ENCODE peak calls at places on chromosomes 5 and 9, in five cellular contexts. One of them, this sample, is unnamed.

GRCh38 chr9:121286973-121287721 is 19.2 kb downstream of the GSN start:
- DNase-seq in OCI-LY7: no peak
- DNase-seq in ovary: peak; percentile 89
- DNase-seq in CD8-positive, alpha-beta T cell: no peak
- DNase-seq in aorta: peak; percentile 92
- DNase-seq in this sample: peak; percentile 82

GRCh38 chr9:38694676-38695075 is 25.3 kb downstream of the FAM240B start:
- DNase-seq in OCI-LY7: no peak
- DNase-seq in ovary: no peak
- DNase-seq in CD8-positive, alpha-beta T cell: no peak
- DNase-seq in aorta: no peak
- DNase-seq in this sample: peak; percentile 35

GRCh38 chr9:89606049-89606481 is 1.3 kb downstream of the GADD45G start:
- DNase-seq in OCI-LY7: no peak
- DNase-seq in ovary: peak; percentile 75
- DNase-seq in CD8-positive, alpha-beta T cell: peak; percentile 36
- DNase-seq in aorta: peak; percentile 92
- DNase-seq in this sample: peak; percentile 88

GRCh38 chr5:1279443-1280151 is 15.3 kb downstream of the TERT start:
- DNase-seq in OCI-LY7: no peak
- DNase-seq in ovary: no peak
- DNase-seq in CD8-positive, alpha-beta T cell: no peak
- DNase-seq in aorta: peak; percentile 68
- DNase-seq in this sample: no peak

GRCh38 chr5:57069115-57069835 is 104.6 kb upstream of the GPBP1 start:
- DNase-seq in OCI-LY7: no peak
- DNase-seq in ovary: no peak
- DNase-seq in CD8-positive, alpha-beta T cell: no peak
- DNase-seq in aorta: no peak
- DNase-seq in this sample: no peak

GRCh38 chr9:89661956-89662717 is 57.3 kb downstream of the GADD45G start:
- DNase-seq in OCI-LY7: no peak
- DNase-seq in ovary: peak; percentile 99
- DNase-seq in CD8-positive, alpha-beta T cell: no peak
- DNase-seq in aorta: peak; percentile 98
- DNase-seq in this sample: peak; percentile 100

GRCh38 chr5:136063778-136064465 is 35.1 kb downstream of the TGFBI start:
- DNase-seq in OCI-LY7: no peak
- DNase-seq in ovary: no peak
- DNase-seq in CD8-positive, alpha-beta T cell: no peak
- DNase-seq in aorta: no peak
- DNase-seq in this sample: no peak

GRCh38 chr9:113403651-113404050 is 2.6 kb upstream of the ALAD start:
- DNase-seq in OCI-LY7: no peak
- DNase-seq in ovary: no peak
- DNase-seq in CD8-positive, alpha-beta T cell: no peak
- DNase-seq in aorta: no peak
- DNase-seq in this sample: no peak

GRCh38 chr9:116189683-116190082 is 36.1 kb downstream of the PAPPA start:
- DNase-seq in OCI-LY7: no peak
- DNase-seq in ovary: no peak
- DNase-seq in CD8-positive, alpha-beta T cell: no peak
- DNase-seq in aorta: no peak
- DNase-seq in this sample: peak; percentile 75

GRCh38 chr5:166768536-166768935 is 1522.9 kb upstream of the WWC1 start:
- DNase-seq in OCI-LY7: no peak
- DNase-seq in ovary: no peak
- DNase-seq in CD8-positive, alpha-beta T cell: no peak
- DNase-seq in aorta: no peak
- DNase-seq in this sample: no peak

GRCh38 chr5:108561416-108562204 is 179.7 kb upstream of the FBXL17 start:
- DNase-seq in OCI-LY7: no peak
- DNase-seq in ovary: no peak
- DNase-seq in CD8-positive, alpha-beta T cell: no peak
- DNase-seq in aorta: no peak
- DNase-seq in this sample: no peak

GRCh38 chr5:97629281-97629680 is 446.2 kb upstream of the RIOK2 start:
- DNase-seq in OCI-LY7: no peak
- DNase-seq in ovary: peak; percentile 38
- DNase-seq in CD8-positive, alpha-beta T cell: no peak
- DNase-seq in aorta: peak; percentile 75
- DNase-seq in this sample: peak; percentile 1

GRCh38 chr5:176589039-176589769 is 20.8 kb downstream of the GPRIN1 start:
- DNase-seq in OCI-LY7: no peak
- DNase-seq in ovary: no peak
- DNase-seq in CD8-positive, alpha-beta T cell: no peak
- DNase-seq in aorta: no peak
- DNase-seq in this sample: no peak

GRCh38 chr5:102617857-102618187 is 119.0 kb upstream of the SLCO6A1 start:
- DNase-seq in OCI-LY7: no peak
- DNase-seq in ovary: no peak
- DNase-seq in CD8-positive, alpha-beta T cell: no peak
- DNase-seq in aorta: no peak
- DNase-seq in this sample: no peak

GRCh38 chr5:120436996-120437395 is 27.1 kb upstream of the PRR16 start:
- DNase-seq in OCI-LY7: no peak
- DNase-seq in ovary: no peak
- DNase-seq in CD8-positive, alpha-beta T cell: no peak
- DNase-seq in aorta: no peak
- DNase-seq in this sample: no peak

GRCh38 chr9:126112135-126112720 is 214.4 kb upstream of the MVB12B start:
- DNase-seq in OCI-LY7: no peak
- DNase-seq in ovary: no peak
- DNase-seq in CD8-positive, alpha-beta T cell: no peak
- DNase-seq in aorta: no peak
- DNase-seq in this sample: no peak

DNA sequence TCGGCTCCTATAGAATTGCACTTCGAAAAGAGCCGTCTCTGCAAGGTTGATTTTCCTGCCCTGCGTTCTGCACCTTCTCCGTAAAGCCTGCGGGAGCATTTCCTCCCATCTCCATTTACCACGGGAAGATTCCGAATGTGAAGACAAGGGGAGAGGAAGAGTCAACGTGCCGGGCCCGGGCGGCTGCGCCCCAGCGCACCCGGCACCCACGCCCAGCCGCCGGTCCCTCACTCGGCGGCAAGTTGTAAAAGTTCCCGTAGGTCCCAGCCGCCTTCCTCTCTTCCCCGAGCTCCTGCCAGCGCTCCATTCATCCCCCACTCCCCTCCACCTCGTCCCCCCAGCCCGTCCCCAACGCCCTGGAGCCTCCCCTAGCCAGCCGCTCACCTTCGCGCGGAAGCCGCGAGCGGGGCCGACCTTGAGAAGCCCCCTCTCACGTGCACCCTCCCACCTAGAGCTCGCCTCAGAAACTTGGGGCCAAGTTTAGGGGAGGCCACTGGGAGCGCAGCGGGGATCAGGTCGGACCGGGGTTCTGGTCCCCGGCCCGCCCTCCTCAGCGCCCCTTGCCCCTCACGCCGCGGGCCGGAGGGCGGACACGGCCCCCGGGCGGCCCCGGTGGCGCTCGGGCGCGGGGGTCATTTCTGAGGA is 387 bp downstream of the BNC2 start:
- DNase-seq in OCI-LY7: no peak
- DNase-seq in ovary: peak; percentile 38
- DNase-seq in CD8-positive, alpha-beta T cell: no peak
- DNase-seq in aorta: no peak
- DNase-seq in this sample: peak; percentile 9
- H3K27ac ChIP-seq in OCI-LY7: no peak overlapping the region
- H3K27ac ChIP-seq in ovary: peak overlapping the region; percentile 93
- H3K27ac ChIP-seq in CD8-positive, alpha-beta T cell: no peak overlapping the region
- H3K27ac ChIP-seq in aorta: no peak overlapping the region
- H3K27ac ChIP-seq in this sample: no peak overlapping the region

GRCh38 chr9:14345586-14346237 is 31.8 kb upstream of the NFIB start:
- DNase-seq in OCI-LY7: no peak
- DNase-seq in ovary: no peak
- DNase-seq in CD8-positive, alpha-beta T cell: no peak
- DNase-seq in aorta: peak; percentile 76
- DNase-seq in this sample: no peak
- H3K4me3 ChIP-seq in OCI-LY7: no peak overlapping the region
- H3K4me3 ChIP-seq in ovary: no peak overlapping the region
- H3K4me3 ChIP-seq in CD8-positive, alpha-beta T cell: no peak overlapping the region
- H3K4me3 ChIP-seq in aorta: no peak overlapping the region
- H3K4me3 ChIP-seq in this sample: no peak overlapping the region

GRCh38 chr9:2634158-2634557 is 12.6 kb downstream of the VLDLR start:
- DNase-seq in OCI-LY7: no peak
- DNase-seq in ovary: no peak
- DNase-seq in CD8-positive, alpha-beta T cell: no peak
- DNase-seq in aorta: no peak
- DNase-seq in this sample: no peak

GRCh38 chr9:2631263-2631662 is 9.7 kb downstream of the VLDLR start:
- DNase-seq in OCI-LY7: no peak
- DNase-seq in ovary: no peak
- DNase-seq in CD8-positive, alpha-beta T cell: no peak
- DNase-seq in aorta: no peak
- DNase-seq in this sample: no peak

GRCh38 chr9:2634818-2635217 is 13.2 kb downstream of the VLDLR start:
- DNase-seq in OCI-LY7: no peak
- DNase-seq in ovary: no peak
- DNase-seq in CD8-positive, alpha-beta T cell: no peak
- DNase-seq in aorta: no peak
- DNase-seq in this sample: no peak

GRCh38 chr9:2628926-2629325 is 7.3 kb downstream of the VLDLR start:
- DNase-seq in OCI-LY7: no peak
- DNase-seq in ovary: no peak
- DNase-seq in CD8-positive, alpha-beta T cell: no peak
- DNase-seq in aorta: no peak
- DNase-seq in this sample: no peak

GRCh38 chr9:2630158-2630557 is 8.6 kb downstream of the VLDLR start:
- DNase-seq in OCI-LY7: no peak
- DNase-seq in ovary: no peak
- DNase-seq in CD8-positive, alpha-beta T cell: no peak
- DNase-seq in aorta: no peak
- DNase-seq in this sample: peak; percentile 12
- H3K27ac ChIP-seq in OCI-LY7: no peak overlapping the region
- H3K27ac ChIP-seq in ovary: no peak overlapping the region
- H3K27ac ChIP-seq in CD8-positive, alpha-beta T cell: no peak overlapping the region
- H3K27ac ChIP-seq in aorta: peak overlapping the region; percentile 30
- H3K27ac ChIP-seq in this sample: no peak overlapping the region

GRCh38 chr9:132942541-132943182 is 1.8 kb downstream of the TSC1 start:
- DNase-seq in OCI-LY7: peak; percentile 80
- DNase-seq in ovary: no peak
- DNase-seq in CD8-positive, alpha-beta T cell: no peak
- DNase-seq in aorta: no peak
- DNase-seq in this sample: no peak
- H3K4me3 ChIP-seq in OCI-LY7: peak overlapping the region; percentile 95
- H3K4me3 ChIP-seq in ovary: no peak overlapping the region
- H3K4me3 ChIP-seq in CD8-positive, alpha-beta T cell: no peak overlapping the region
- H3K4me3 ChIP-seq in aorta: no peak overlapping the region
- H3K4me3 ChIP-seq in this sample: no peak overlapping the region

GRCh38 chr9:133855802-133856592 is 117.8 kb upstream of the SARDH start:
- DNase-seq in OCI-LY7: no peak
- DNase-seq in ovary: no peak
- DNase-seq in CD8-positive, alpha-beta T cell: no peak
- DNase-seq in aorta: no peak
- DNase-seq in this sample: peak; percentile 87

GRCh38 chr9:133853331-133853730 is 115.2 kb upstream of the SARDH start:
- DNase-seq in OCI-LY7: no peak
- DNase-seq in ovary: no peak
- DNase-seq in CD8-positive, alpha-beta T cell: no peak
- DNase-seq in aorta: no peak
- DNase-seq in this sample: no peak

GRCh38 chr9:133854048-133854447 is 115.9 kb upstream of the SARDH start:
- DNase-seq in OCI-LY7: no peak
- DNase-seq in ovary: no peak
- DNase-seq in CD8-positive, alpha-beta T cell: no peak
- DNase-seq in aorta: no peak
- DNase-seq in this sample: peak; percentile 19

GRCh38 chr9:133856798-133857197 is 118.6 kb upstream of the SARDH start:
- DNase-seq in OCI-LY7: no peak
- DNase-seq in ovary: no peak
- DNase-seq in CD8-positive, alpha-beta T cell: no peak
- DNase-seq in aorta: no peak
- DNase-seq in this sample: no peak

DNA sequence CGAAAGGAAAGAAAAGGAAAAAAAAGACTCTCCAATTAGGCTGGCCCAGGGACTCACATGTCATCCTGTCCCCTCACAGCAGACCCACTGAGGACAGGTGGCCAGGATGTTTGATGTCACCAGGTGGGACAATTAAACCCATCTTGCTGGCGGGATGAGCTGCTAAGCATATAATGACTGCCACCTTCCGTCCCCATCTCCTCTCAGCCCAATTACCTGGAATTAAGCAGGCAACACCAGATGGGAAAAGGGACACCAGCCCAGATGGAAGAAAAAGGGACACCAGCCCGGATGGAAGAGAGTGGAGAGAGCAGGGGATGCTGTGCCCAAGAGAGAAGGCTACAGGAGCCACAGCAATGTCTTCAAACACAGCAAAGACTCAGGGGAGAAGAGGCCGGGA is 116.6 kb upstream of the SARDH start:
- DNase-seq in OCI-LY7: no peak
- DNase-seq in ovary: no peak
- DNase-seq in CD8-positive, alpha-beta T cell: no peak
- DNase-seq in aorta: no peak
- DNase-seq in this sample: no peak
- H3K27ac ChIP-seq in OCI-LY7: no peak overlapping the region
- H3K27ac ChIP-seq in ovary: no peak overlapping the region
- H3K27ac ChIP-seq in CD8-positive, alpha-beta T cell: no peak overlapping the region
- H3K27ac ChIP-seq in aorta: no peak overlapping the region
- H3K27ac ChIP-seq in this sample: peak overlapping the region; percentile 83